ENCODE peak calls at places on chromosomes 2 and 18, in eight cellular contexts. Y, R, B, N, G, E, J and M are unnamed samples.

GRCh38 chr2:36587556-36587955 is 10.4 kb downstream of the FEZ2 start:
- DNase-seq in J (no peak), E (no peak), G (no peak), N (no peak), Y (no peak), B (no peak), R (no peak), M (no peak)

GRCh38 chr2:177024760-177025159 is 187.8 kb upstream of the HNRNPA3 start:
- DNase-seq in R (no peak), E (no peak), G (no peak), Y (no peak), N (no peak), J (no peak), B (no peak), M (no peak)

GRCh38 chr18:36770315-36770946 is 58.4 kb downstream of the TPGS2 start:
- DNase-seq in G (no peak), J (no peak), Y (no peak), R (no peak), B (no peak), N (no peak), E (no peak), M (no peak)

GRCh38 chr2:146721486-146721885 is 1123.3 kb upstream of the ACVR2A start:
- DNase-seq in N (no peak), R (no peak), J (no peak), Y (no peak), B (no peak), G (no peak), E (no peak), M (no peak)

GRCh38 chr2:240400319-240401161 is 34.9 kb upstream of the GPC1 start:
- DNase-seq in E (no peak), B (no peak), G (no peak), R (no peak), N (no peak), J (no peak), Y (no peak), M (no peak)

GRCh38 chr2:203909192-203909945 is 27.2 kb upstream of the ICOS start:
- DNase-seq in G (peak; percentile 18), R (peak; percentile 10), J (no peak), E (peak; percentile 72), Y (peak; percentile 86), N (peak; percentile 32), B (peak; percentile 32), M (peak; percentile 55)

GRCh38 chr2:152336103-152336853 is 1.3 kb downstream of the FMNL2 start:
- DNase-seq in J (peak; percentile 54), B (peak; percentile 67), G (peak; percentile 17), Y (peak; percentile 53), N (peak; percentile 40), R (peak; percentile 59), E (peak; percentile 63), M (no peak)

GRCh38 chr2:46841621-46842020 is 74.0 kb downstream of the MCFD2 start:
- DNase-seq in J (no peak), R (no peak), N (no peak), B (peak; percentile 67), E (no peak), G (no peak), Y (peak; percentile 15), M (no peak)

GRCh38 chr18:62505669-62506494 is 16.9 kb upstream of the ZCCHC2 start:
- DNase-seq in E (no peak), N (no peak), G (no peak), B (peak; percentile 53), Y (peak; percentile 45), J (peak; percentile 77), R (peak; percentile 77), M (no peak)

GRCh38 chr18:75265255-75265654 is 54.7 kb downstream of the TSHZ1 start:
- DNase-seq in N (no peak), R (no peak), G (no peak), E (no peak), Y (no peak), B (no peak), J (no peak), M (no peak)

GRCh38 chr18:78813156-78813555 is 166.5 kb upstream of the SALL3 start:
- DNase-seq in R (no peak), G (no peak), N (no peak), B (no peak), E (no peak), J (no peak), Y (no peak), M (no peak)

GRCh38 chr2:94956797-94957391 is 68.6 kb upstream of the MAL start:
- DNase-seq in G (peak; percentile 10), E (peak; percentile 69), B (peak; percentile 35), Y (peak; percentile 48), N (peak; percentile 48), J (peak; percentile 39), R (peak; percentile 26), M (peak; percentile 21)

GRCh38 chr2:237714690-237715458 is 83.7 kb upstream of the RBM44 start:
- DNase-seq in R (no peak), Y (peak; percentile 64), J (no peak), E (peak; percentile 69), G (no peak), B (no peak), N (no peak), M (no peak)

GRCh38 chr2:108324531-108325256 is 36.0 kb downstream of the SULT1C2 start:
- DNase-seq in B (no peak), R (no peak), Y (peak; percentile 87), E (peak; percentile 30), G (no peak), N (no peak), J (no peak), M (no peak)

GRCh38 chr2:193847140-193847539 is 1652.4 kb upstream of the TMEFF2 start:
- DNase-seq in J (no peak), R (no peak), G (no peak), B (no peak), E (no peak), N (no peak), Y (peak; percentile 64), M (no peak)

GRCh38 chr2:47309952-47310800 is 92.8 kb upstream of the MSH2 start:
- DNase-seq in E (no peak), Y (peak; percentile 85), N (peak; percentile 82), J (peak; percentile 88), B (peak; percentile 99), G (no peak), R (peak; percentile 98), M (no peak)

GRCh38 chr2:218257390-218257981 is 3.3 kb upstream of the GPBAR1 start:
- DNase-seq in J (peak; percentile 71), E (no peak), N (no peak), R (peak; percentile 86), Y (peak; percentile 46), G (no peak), B (peak; percentile 84), M (peak; percentile 46)

GRCh38 chr2:10909996-10910341 is 1.8 kb upstream of the KCNF1 start:
- DNase-seq in N (no peak), B (peak; percentile 21), Y (no peak), R (no peak), G (no peak), J (no peak), E (no peak), M (no peak)

GRCh38 chr2:204557604-204558003 is 12.3 kb downstream of the PARD3B start:
- DNase-seq in E (no peak), G (no peak), R (no peak), B (no peak), N (no peak), Y (no peak), J (no peak), M (no peak)

GRCh38 chr18:45556217-45556616 is 59.1 kb upstream of the SLC14A2 start:
- DNase-seq in N (no peak), Y (no peak), J (no peak), E (no peak), G (no peak), B (no peak), R (no peak), M (no peak)

GRCh38 chr2:235769046-235769445 is 275.2 kb downstream of the AGAP1 start:
- DNase-seq in J (no peak), N (no peak), E (no peak), Y (no peak), R (no peak), B (no peak), G (no peak), M (no peak)

GRCh38 chr2:216021768-216022167 is 8.4 kb upstream of the MREG start:
- DNase-seq in Y (no peak), B (no peak), J (no peak), G (no peak), N (no peak), E (no peak), R (no peak), M (no peak)

GRCh38 chr2:189142893-189143759 is 36.4 kb downstream of the COL5A2 start:
- DNase-seq in B (peak; percentile 63), G (peak; percentile 7), R (peak; percentile 68), N (peak; percentile 33), Y (peak; percentile 52), E (peak; percentile 6), J (peak; percentile 46), M (peak; percentile 20)

GRCh38 chr2:69082430-69082997 is 69.5 kb downstream of the ANTXR1 start:
- DNase-seq in Y (peak; percentile 94), G (peak; percentile 9), R (peak; percentile 18), J (no peak), E (peak; percentile 60), N (peak; percentile 63), B (no peak), M (no peak)

GRCh38 chr2:54166121-54166773 is 50.8 kb downstream of the ACYP2 start:
- DNase-seq in G (no peak), N (no peak), R (no peak), Y (no peak), E (no peak), J (no peak), B (no peak), M (no peak)

GRCh38 chr2:212994976-212995375 is 156.4 kb downstream of the IKZF2 start:
- DNase-seq in B (no peak), J (no peak), Y (peak; percentile 34), G (no peak), N (no peak), E (no peak), R (no peak), M (no peak)

GRCh38 chr18:12079504-12080237 is 14.0 kb upstream of the ANKRD62 start:
- DNase-seq in B (no peak), G (no peak), Y (peak; percentile 87), R (no peak), N (no peak), J (no peak), E (no peak), M (no peak)

GRCh38 chr2:62806231-62806630 is 100.7 kb downstream of the EHBP1 start:
- DNase-seq in Y (peak; percentile 59), R (no peak), B (peak; percentile 10), G (no peak), J (no peak), N (no peak), E (no peak), M (no peak)

GRCh38 chr2:135150711-135151110 is 98.6 kb downstream of the RAB3GAP1 start:
- DNase-seq in N (no peak), Y (peak; percentile 7), E (no peak), G (no peak), B (no peak), R (no peak), J (no peak), M (no peak)

GRCh38 chr2:240800241-240800640 is 19.8 kb downstream of the KIF1A start:
- DNase-seq in R (no peak), J (no peak), N (no peak), E (no peak), Y (peak; percentile 17), B (no peak), G (no peak), M (no peak)

GRCh38 chr2:1675633-1676032 is 68.7 kb downstream of the PXDN start:
- DNase-seq in R (no peak), N (peak; percentile 21), J (no peak), G (no peak), Y (peak; percentile 78), E (peak; percentile 95), B (no peak), M (no peak)